ENCODE peak calls at places on chromosomes 12 and 14, in five cellular contexts. M is uterus, H is mucosa of descending colon, T is A549, C is esophagus squamous epithelium. V is an unnamed sample.
A peak's percentile ranks its signal among the peaks of the same experiment; 100 is the strongest.

GRCh38 chr12:122080149-122081107 is 1.9 kb downstream of the MLXIP start:
- DNase-seq in H (peak; percentile 74), M (peak; percentile 69), T (peak; percentile 41), C (no peak), V (no peak)

GRCh38 chr14:68246074-68246980 is 426.7 kb downstream of the RAD51B start:
- DNase-seq in T (no peak), C (no peak), H (no peak), M (no peak), V (no peak)

GRCh38 chr12:110080410-110080809 is 32.1 kb upstream of the C12orf76 start:
- DNase-seq in M (no peak), H (peak; percentile 23), C (no peak), T (no peak), V (no peak)

GRCh38 chr12:128621304-128621703 is 202.5 kb downstream of the SLC15A4 start:
- DNase-seq in C (no peak), T (no peak), H (no peak), M (no peak), V (no peak)

GRCh38 chr12:52280319-52280795 is 5.9 kb downstream of the KRT86 start:
- DNase-seq in M (peak; percentile 36), C (no peak), H (peak; percentile 13), T (peak; percentile 94), V (peak; percentile 76)

GRCh38 chr12:108629824-108630476 is 3.7 kb downstream of the SELPLG start:
- DNase-seq in C (no peak), T (no peak), H (no peak), M (peak; percentile 63), V (no peak)

GRCh38 chr14:70654609-70655008 is 12.9 kb downstream of the TTC9 start:
- DNase-seq in C (no peak), H (no peak), M (no peak), T (no peak), V (no peak)

GRCh38 chr14:61253064-61253753 is 27.9 kb downstream of the TMEM30B start:
- DNase-seq in C (no peak), T (no peak), M (no peak), H (no peak), V (no peak)

GRCh38 chr12:111766608-111767361 is at the start of gene ALDH2:
- DNase-seq in M (peak; percentile 82), T (peak; percentile 85), C (no peak), H (peak; percentile 83), V (peak; percentile 90)

GRCh38 chr12:100576311-100577036 is 3.0 kb downstream of the GAS2L3 start:
- DNase-seq in T (peak; percentile 28), C (no peak), M (no peak), H (peak; percentile 34), V (no peak)

GRCh38 chr12:132033627-132034026 is 83.9 kb downstream of the EP400 start:
- DNase-seq in M (no peak), T (no peak), C (no peak), H (no peak), V (no peak)

GRCh38 chr12:108757842-108758241 is 26.5 kb upstream of the CORO1C start:
- DNase-seq in M (no peak), H (no peak), C (no peak), T (no peak), V (no peak)

GRCh38 chr12:121781751-121782615 is 11.5 kb downstream of the RHOF start:
- DNase-seq in C (no peak), M (no peak), T (no peak), H (no peak), V (no peak)

GRCh38 chr12:114744696-114745095 is 60.7 kb upstream of the TBX3 start:
- DNase-seq in C (no peak), H (peak; percentile 23), M (peak; percentile 48), T (no peak), V (no peak)

GRCh38 chr12:92511776-92512175 is 191.0 kb upstream of the PLEKHG7 start:
- DNase-seq in M (no peak), H (no peak), C (no peak), T (no peak), V (no peak)

GRCh38 chr12:92745874-92746553 is 43.2 kb downstream of the PLEKHG7 start:
- DNase-seq in T (peak; percentile 72), C (no peak), H (peak; percentile 40), M (peak; percentile 80), V (no peak)

GRCh38 chr12:89212339-89212771 is 139.9 kb downstream of the DUSP6 start:
- DNase-seq in H (no peak), T (no peak), C (no peak), M (no peak), V (no peak)

GRCh38 chr14:53927171-53927570 is 29.5 kb downstream of the BMP4 start:
- DNase-seq in C (no peak), T (no peak), H (no peak), M (no peak), V (no peak)

GRCh38 chr12:24591079-24591626 is 357.7 kb downstream of the BCAT1 start:
- DNase-seq in C (no peak), M (no peak), H (no peak), T (no peak), V (no peak)

GRCh38 chr14:50839048-50839447 is 8.1 kb upstream of the NIN start:
- DNase-seq in C (no peak), M (no peak), H (no peak), T (no peak), V (no peak)

GRCh38 chr12:67698711-67699603 is 50.4 kb downstream of the DYRK2 start:
- DNase-seq in C (no peak), T (no peak), H (no peak), M (no peak), V (no peak)

GRCh38 chr12:92059976-92060375 is 85.7 kb downstream of the BTG1 start:
- DNase-seq in T (no peak), C (no peak), M (no peak), H (no peak), V (no peak)

GRCh38 chr14:75249251-75249957 is 29.2 kb upstream of the FOS start:
- DNase-seq in H (peak; percentile 59), C (no peak), M (no peak), T (no peak), V (no peak)

DNA sequence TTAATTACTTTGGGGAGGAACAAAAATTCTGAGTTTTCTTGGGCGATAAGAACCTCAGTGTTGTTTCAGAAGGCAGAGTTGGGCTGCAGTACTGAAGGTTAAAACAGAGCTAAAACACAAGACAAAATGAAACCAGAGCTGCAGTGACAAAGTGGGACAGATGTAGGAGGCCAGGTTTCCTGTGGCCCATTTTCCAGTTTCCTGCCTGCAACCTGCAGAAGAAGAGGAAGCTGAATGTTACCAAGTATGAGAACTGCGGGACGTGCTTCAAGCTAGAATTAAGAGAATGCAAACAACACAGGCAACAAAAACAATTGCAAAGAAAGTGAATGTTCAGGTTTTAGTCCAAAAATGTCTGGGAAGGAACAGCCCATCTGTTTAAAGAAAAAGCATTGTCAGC is 17.8 kb downstream of the ELK3 start:
- DNase-seq in H (no peak), C (no peak), T (no peak), M (no peak), V (no peak)
- H3K4me1 ChIP-seq in H (peaks cover 10% of the 10 kb centered on the region), C (peaks cover 28% of the 10 kb centered on the region), T (peaks cover 38% of the 10 kb centered on the region), M (no peaks in the 10 kb centered on the region), V (no peaks in the 10 kb centered on the region)

GRCh38 chr12:119302334-119303132 is 32.0 kb upstream of the CCDC60 start:
- DNase-seq in T (no peak), H (no peak), M (no peak), C (no peak), V (no peak)
- H3K4me1 ChIP-seq in T (no peaks in the 10 kb centered on the region), H (no peaks in the 10 kb centered on the region), M (no peaks in the 10 kb centered on the region), C (no peaks in the 10 kb centered on the region), V (no peaks in the 10 kb centered on the region)

GRCh38 chr14:32601908-32602307 is 272.8 kb downstream of the AKAP6 start:
- DNase-seq in C (no peak), H (no peak), M (no peak), T (no peak), V (no peak)
- H3K4me1 ChIP-seq in C (no peaks in the 10 kb centered on the region), H (no peaks in the 10 kb centered on the region), M (no peaks in the 10 kb centered on the region), T (no peaks in the 10 kb centered on the region), V (no peaks in the 10 kb centered on the region)

DNA sequence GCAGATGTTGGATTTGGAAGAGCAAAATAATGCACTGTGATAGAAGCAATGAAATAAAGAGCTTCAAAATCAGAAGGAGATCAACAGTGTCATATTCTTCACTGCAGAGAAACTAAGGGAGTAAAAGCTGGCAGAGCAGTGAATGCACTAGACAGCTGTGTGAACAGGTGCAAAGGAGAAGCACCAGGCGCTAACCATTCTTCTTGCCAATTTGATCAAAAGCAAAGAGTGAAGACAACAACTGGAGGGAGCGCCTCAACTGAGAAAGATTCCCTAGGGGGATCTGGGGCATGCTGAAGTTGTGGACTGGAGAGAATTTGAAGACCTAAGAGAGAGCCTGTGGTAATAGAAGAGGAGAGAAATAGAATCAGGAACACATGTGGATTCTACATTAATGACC is 50.4 kb upstream of the OVCH1 start:
- DNase-seq in C (no peak), T (no peak), M (no peak), H (no peak), V (no peak)
- H3K4me1 ChIP-seq in C (no peaks in the 10 kb centered on the region), T (no peaks in the 10 kb centered on the region), M (no peaks in the 10 kb centered on the region), H (no peaks in the 10 kb centered on the region), V (no peaks in the 10 kb centered on the region)

DNA sequence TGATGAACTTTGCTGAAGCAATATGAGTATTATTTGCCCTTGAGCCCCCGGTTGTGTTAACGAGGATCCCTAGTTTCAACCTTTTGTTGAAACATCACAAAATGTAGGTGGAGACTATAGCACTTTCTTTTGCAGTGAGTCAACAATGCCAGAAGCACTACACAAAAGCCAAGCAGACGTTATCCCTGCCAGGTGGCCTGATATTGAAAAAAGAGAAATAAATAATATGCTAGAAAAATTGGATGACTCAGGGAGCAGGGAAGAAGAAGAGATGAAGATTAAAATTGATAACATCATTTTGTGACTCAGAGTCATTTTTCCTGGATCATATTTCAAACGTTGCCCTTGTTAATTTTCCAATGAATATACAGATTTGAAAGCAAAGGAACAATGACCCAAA is 58.2 kb downstream of the RERG start:
- DNase-seq in M (no peak), C (no peak), T (no peak), H (no peak), V (no peak)
- H3K4me1 ChIP-seq in M (peaks cover 23% of the 10 kb centered on the region), C (no peaks in the 10 kb centered on the region), T (peaks cover 23% of the 10 kb centered on the region), H (no peaks in the 10 kb centered on the region), V (no peaks in the 10 kb centered on the region)

GRCh38 chr12:62865090-62865489 is 69.9 kb downstream of the PPM1H start:
- DNase-seq in C (no peak), H (no peak), T (no peak), M (no peak), V (no peak)
- H3K4me1 ChIP-seq in C (no peaks in the 10 kb centered on the region), H (no peaks in the 10 kb centered on the region), T (peaks cover 79% of the 10 kb centered on the region), M (no peaks in the 10 kb centered on the region), V (peaks cover 93% of the 10 kb centered on the region)

GRCh38 chr12:2119266-2119665 is 66.5 kb downstream of the CACNA1C start:
- DNase-seq in M (no peak), C (no peak), H (no peak), T (no peak), V (no peak)
- H3K4me1 ChIP-seq in M (no peaks in the 10 kb centered on the region), C (no peaks in the 10 kb centered on the region), H (no peaks in the 10 kb centered on the region), T (no peaks in the 10 kb centered on the region), V (no peaks in the 10 kb centered on the region)

V was measured in Caco-2.